ENCODE peak calls at places on chromosome 18, in ten cellular contexts. One of them, this sample, is unnamed.

GRCh38 chr18:313931-314330 is 46.1 kb upstream of the THOC1 start:
- DNase-seq in fibroblast of pulmonary artery: no peak
- DNase-seq in HCT116: no peak
- DNase-seq in CD8-positive, alpha-beta T cell: no peak
- DNase-seq in fibroblast of lung: no peak
- DNase-seq in cardiac muscle cell: no peak
- DNase-seq in AG09309: no peak
- DNase-seq in heart left ventricle: no peak
- DNase-seq in lower lobe of right lung: no peak
- DNase-seq in fibroblast of mammary gland: no peak
- DNase-seq in this sample: no peak

GRCh38 chr18:8162797-8163196 is 446.4 kb upstream of the RAB12 start:
- DNase-seq in fibroblast of pulmonary artery: no peak
- DNase-seq in HCT116: no peak
- DNase-seq in CD8-positive, alpha-beta T cell: no peak
- DNase-seq in fibroblast of lung: no peak
- DNase-seq in cardiac muscle cell: no peak
- DNase-seq in AG09309: no peak
- DNase-seq in heart left ventricle: no peak
- DNase-seq in lower lobe of right lung: no peak
- DNase-seq in fibroblast of mammary gland: no peak
- DNase-seq in this sample: no peak

GRCh38 chr18:40006553-40007073 is 1948.4 kb upstream of the PIK3C3 start:
- DNase-seq in fibroblast of pulmonary artery: no peak
- DNase-seq in HCT116: no peak
- DNase-seq in CD8-positive, alpha-beta T cell: no peak
- DNase-seq in fibroblast of lung: no peak
- DNase-seq in cardiac muscle cell: no peak
- DNase-seq in AG09309: no peak
- DNase-seq in heart left ventricle: no peak
- DNase-seq in lower lobe of right lung: no peak
- DNase-seq in fibroblast of mammary gland: no peak
- DNase-seq in this sample: no peak

GRCh38 chr18:28903366-28903765 is 726.4 kb upstream of the CDH2 start:
- DNase-seq in fibroblast of pulmonary artery: peak; percentile 24
- DNase-seq in HCT116: no peak
- DNase-seq in CD8-positive, alpha-beta T cell: no peak
- DNase-seq in fibroblast of lung: no peak
- DNase-seq in cardiac muscle cell: peak; percentile 11
- DNase-seq in AG09309: no peak
- DNase-seq in heart left ventricle: no peak
- DNase-seq in lower lobe of right lung: no peak
- DNase-seq in fibroblast of mammary gland: peak; percentile 3
- DNase-seq in this sample: no peak

GRCh38 chr18:3129053-3129864 is 90.5 kb downstream of the MYOM1 start:
- DNase-seq in fibroblast of pulmonary artery: peak; percentile 89
- DNase-seq in HCT116: peak; percentile 72
- DNase-seq in CD8-positive, alpha-beta T cell: peak; percentile 76
- DNase-seq in fibroblast of lung: peak; percentile 84
- DNase-seq in cardiac muscle cell: peak; percentile 91
- DNase-seq in AG09309: peak; percentile 48
- DNase-seq in heart left ventricle: peak; percentile 87
- DNase-seq in lower lobe of right lung: peak; percentile 89
- DNase-seq in fibroblast of mammary gland: peak; percentile 83
- DNase-seq in this sample: peak; percentile 38

GRCh38 chr18:78376036-78376435 is 603.6 kb upstream of the SALL3 start:
- DNase-seq in fibroblast of pulmonary artery: no peak
- DNase-seq in HCT116: no peak
- DNase-seq in CD8-positive, alpha-beta T cell: no peak
- DNase-seq in fibroblast of lung: no peak
- DNase-seq in cardiac muscle cell: no peak
- DNase-seq in AG09309: no peak
- DNase-seq in heart left ventricle: no peak
- DNase-seq in lower lobe of right lung: no peak
- DNase-seq in fibroblast of mammary gland: no peak
- DNase-seq in this sample: no peak

GRCh38 chr18:67864677-67865340 is 348.3 kb upstream of the DSEL start:
- DNase-seq in fibroblast of pulmonary artery: peak; percentile 67
- DNase-seq in HCT116: no peak
- DNase-seq in CD8-positive, alpha-beta T cell: no peak
- DNase-seq in fibroblast of lung: peak; percentile 19
- DNase-seq in cardiac muscle cell: peak; percentile 56
- DNase-seq in AG09309: peak; percentile 98
- DNase-seq in heart left ventricle: no peak
- DNase-seq in lower lobe of right lung: no peak
- DNase-seq in fibroblast of mammary gland: peak; percentile 66
- DNase-seq in this sample: no peak

GRCh38 chr18:22466608-22467390 is 49.1 kb upstream of the CTAGE1 start:
- DNase-seq in fibroblast of pulmonary artery: peak; percentile 70
- DNase-seq in HCT116: peak; percentile 10
- DNase-seq in CD8-positive, alpha-beta T cell: no peak
- DNase-seq in fibroblast of lung: peak; percentile 75
- DNase-seq in cardiac muscle cell: peak; percentile 67
- DNase-seq in AG09309: no peak
- DNase-seq in heart left ventricle: no peak
- DNase-seq in lower lobe of right lung: no peak
- DNase-seq in fibroblast of mammary gland: peak; percentile 81
- DNase-seq in this sample: peak; percentile 66

DNA sequence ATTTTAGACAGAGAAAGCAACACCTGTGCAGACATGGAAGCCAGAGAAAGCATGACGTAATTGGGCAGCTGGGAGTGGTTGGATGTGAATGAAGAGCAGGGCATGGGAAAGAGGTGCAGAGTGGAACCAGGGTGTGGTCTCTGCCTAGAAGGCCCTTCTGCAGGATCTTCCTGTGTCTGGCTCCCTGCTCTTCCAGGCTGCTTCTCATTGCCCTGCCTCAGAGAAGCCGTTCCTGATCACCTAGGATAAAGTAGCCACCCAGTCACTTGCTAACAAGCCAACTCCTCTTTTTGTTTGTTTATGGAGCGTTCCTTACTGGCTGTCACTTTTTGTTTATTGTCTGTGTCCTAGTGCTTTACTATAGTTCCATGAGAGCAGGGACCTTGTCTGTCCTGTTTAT is 28.5 kb downstream of the GALNT1 start:
- DNase-seq in fibroblast of pulmonary artery: no peak
- DNase-seq in HCT116: no peak
- DNase-seq in CD8-positive, alpha-beta T cell: no peak
- DNase-seq in fibroblast of lung: no peak
- DNase-seq in cardiac muscle cell: no peak
- DNase-seq in AG09309: no peak
- DNase-seq in heart left ventricle: no peak
- DNase-seq in lower lobe of right lung: no peak
- DNase-seq in fibroblast of mammary gland: no peak
- DNase-seq in this sample: no peak
- H3K4me3 ChIP-seq in fibroblast of pulmonary artery: no peak overlapping the region
- H3K4me3 ChIP-seq in HCT116: no peak overlapping the region
- H3K4me3 ChIP-seq in CD8-positive, alpha-beta T cell: no peak overlapping the region
- H3K4me3 ChIP-seq in fibroblast of lung: no peak overlapping the region
- H3K4me3 ChIP-seq in cardiac muscle cell: no peak overlapping the region
- H3K4me3 ChIP-seq in AG09309: no peak overlapping the region
- H3K4me3 ChIP-seq in heart left ventricle: no peak overlapping the region
- H3K4me3 ChIP-seq in lower lobe of right lung: no peak overlapping the region
- H3K4me3 ChIP-seq in fibroblast of mammary gland: no peak overlapping the region
- H3K4me3 ChIP-seq in this sample: no peak overlapping the region

GRCh38 chr18:45619826-45620201 is 4.5 kb downstream of the SLC14A2 start:
- DNase-seq in fibroblast of pulmonary artery: no peak
- DNase-seq in HCT116: no peak
- DNase-seq in CD8-positive, alpha-beta T cell: no peak
- DNase-seq in fibroblast of lung: no peak
- DNase-seq in cardiac muscle cell: no peak
- DNase-seq in AG09309: no peak
- DNase-seq in heart left ventricle: no peak
- DNase-seq in lower lobe of right lung: no peak
- DNase-seq in fibroblast of mammary gland: no peak
- DNase-seq in this sample: no peak

GRCh38 chr18:45617284-45617683 is 2.0 kb downstream of the SLC14A2 start:
- DNase-seq in fibroblast of pulmonary artery: peak; percentile 71
- DNase-seq in HCT116: peak; percentile 48
- DNase-seq in CD8-positive, alpha-beta T cell: no peak
- DNase-seq in fibroblast of lung: peak; percentile 92
- DNase-seq in cardiac muscle cell: peak; percentile 84
- DNase-seq in AG09309: peak; percentile 76
- DNase-seq in heart left ventricle: peak; percentile 86
- DNase-seq in lower lobe of right lung: peak; percentile 55
- DNase-seq in fibroblast of mammary gland: peak; percentile 96
- DNase-seq in this sample: peak; percentile 63

GRCh38 chr18:45625596-45625995 is 10.3 kb downstream of the SLC14A2 start:
- DNase-seq in fibroblast of pulmonary artery: no peak
- DNase-seq in HCT116: no peak
- DNase-seq in CD8-positive, alpha-beta T cell: no peak
- DNase-seq in fibroblast of lung: no peak
- DNase-seq in cardiac muscle cell: no peak
- DNase-seq in AG09309: no peak
- DNase-seq in heart left ventricle: no peak
- DNase-seq in lower lobe of right lung: no peak
- DNase-seq in fibroblast of mammary gland: no peak
- DNase-seq in this sample: no peak

GRCh38 chr18:45619062-45619825 is 4.0 kb downstream of the SLC14A2 start:
- DNase-seq in fibroblast of pulmonary artery: no peak
- DNase-seq in HCT116: no peak
- DNase-seq in CD8-positive, alpha-beta T cell: no peak
- DNase-seq in fibroblast of lung: peak; percentile 32
- DNase-seq in cardiac muscle cell: peak; percentile 30
- DNase-seq in AG09309: no peak
- DNase-seq in heart left ventricle: peak; percentile 69
- DNase-seq in lower lobe of right lung: no peak
- DNase-seq in fibroblast of mammary gland: peak; percentile 38
- DNase-seq in this sample: no peak

DNA sequence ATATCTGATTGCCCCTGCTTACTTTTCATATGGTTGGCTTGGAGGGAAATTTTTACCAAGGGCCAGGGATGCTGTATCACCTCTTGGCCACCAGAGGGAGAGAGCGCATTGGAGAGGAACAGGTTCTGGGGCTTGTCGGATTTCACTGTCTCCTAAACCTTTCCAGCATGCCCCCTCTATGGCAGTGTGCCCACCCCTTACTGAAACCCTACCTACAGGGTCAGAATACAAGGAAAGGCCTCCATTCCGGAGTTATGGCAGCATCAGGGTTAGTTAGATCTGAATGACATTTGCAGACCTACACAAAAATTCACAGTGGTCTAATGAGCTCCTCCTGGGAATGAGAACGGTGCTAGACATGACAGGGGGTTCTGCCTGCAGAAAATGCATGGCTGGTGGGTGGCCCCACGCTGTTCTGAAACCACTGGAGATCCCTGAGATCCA is 5.8 kb downstream of the SLC14A2 start:
- DNase-seq in fibroblast of pulmonary artery: peak; percentile 52
- DNase-seq in HCT116: peak; percentile 28
- DNase-seq in CD8-positive, alpha-beta T cell: no peak
- DNase-seq in fibroblast of lung: peak; percentile 57
- DNase-seq in cardiac muscle cell: peak; percentile 54
- DNase-seq in AG09309: no peak
- DNase-seq in heart left ventricle: no peak
- DNase-seq in lower lobe of right lung: no peak
- DNase-seq in fibroblast of mammary gland: peak; percentile 53
- DNase-seq in this sample: no peak
- TF ChIP-seq CTCF in fibroblast of pulmonary artery: no peak
- TF ChIP-seq CTCF in HCT116: peak; percentile 95
- TF ChIP-seq CTCF in CD8-positive, alpha-beta T cell: peak; percentile 92
- TF ChIP-seq CTCF in fibroblast of lung: peak; percentile 100
- TF ChIP-seq CTCF in cardiac muscle cell: peak; percentile 100
- TF ChIP-seq CTCF in AG09309: peak; percentile 96
- TF ChIP-seq CTCF in heart left ventricle: peak; percentile 92
- TF ChIP-seq CTCF in lower lobe of right lung: peak; percentile 92
- TF ChIP-seq CTCF in fibroblast of mammary gland: peak; percentile 99
- TF ChIP-seq CTCF in this sample: peak; percentile 100

DNA sequence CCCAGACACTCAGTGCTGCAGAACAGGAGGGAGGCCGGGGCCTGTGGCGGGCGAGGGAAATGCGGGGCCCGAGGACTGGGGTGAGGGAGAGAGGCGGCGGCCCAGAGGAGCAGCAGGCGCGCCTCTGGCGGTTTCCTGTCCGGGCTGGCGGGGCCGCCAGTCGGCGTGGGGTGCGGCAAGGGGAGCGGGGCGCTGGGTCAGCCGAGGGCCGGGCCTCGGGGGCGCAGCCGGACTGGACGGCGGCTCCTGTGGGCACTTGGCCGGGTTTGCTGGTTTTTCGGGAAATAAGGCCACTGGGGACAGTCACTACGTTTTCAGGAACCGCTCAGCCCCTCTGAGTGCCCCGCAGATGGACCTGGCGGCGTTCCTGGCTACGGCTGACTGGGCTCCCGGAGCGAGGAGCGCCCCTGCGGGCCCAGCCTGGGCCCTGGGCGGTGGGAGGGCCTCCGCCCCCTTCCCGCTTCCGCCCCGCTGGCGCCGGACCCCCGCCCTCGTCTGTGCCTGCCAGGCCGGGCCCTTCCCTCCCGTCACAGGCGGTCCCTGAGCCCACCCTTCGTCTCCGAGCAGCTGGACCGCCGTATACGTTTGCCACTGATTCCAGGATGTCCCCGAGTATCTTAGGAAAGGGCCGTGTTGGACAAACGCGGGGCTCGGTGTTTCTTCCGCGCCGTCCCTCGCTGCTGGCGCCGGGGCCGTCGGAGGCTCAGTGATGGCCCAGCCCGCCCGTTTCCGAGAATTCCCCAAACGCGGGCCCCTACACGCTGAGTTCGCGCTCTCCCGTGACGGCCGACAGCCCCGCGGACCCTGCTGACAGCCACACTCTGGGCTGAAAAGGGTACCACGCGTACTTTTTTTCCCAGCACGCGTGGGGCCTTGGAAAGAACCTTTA is 84.6 kb downstream of the FAM210A start:
- DNase-seq in fibroblast of pulmonary artery: peak; percentile 3
- DNase-seq in HCT116: no peak
- DNase-seq in CD8-positive, alpha-beta T cell: no peak
- DNase-seq in fibroblast of lung: no peak
- DNase-seq in cardiac muscle cell: peak; percentile 30
- DNase-seq in AG09309: no peak
- DNase-seq in heart left ventricle: peak; percentile 83
- DNase-seq in lower lobe of right lung: no peak
- DNase-seq in fibroblast of mammary gland: no peak
- DNase-seq in this sample: no peak
- H3K4me3 ChIP-seq in fibroblast of pulmonary artery: peak overlapping the region; percentile 25
- H3K4me3 ChIP-seq in HCT116: no peak overlapping the region
- H3K4me3 ChIP-seq in CD8-positive, alpha-beta T cell: no peak overlapping the region
- H3K4me3 ChIP-seq in fibroblast of lung: peak overlapping the region; percentile 20
- H3K4me3 ChIP-seq in cardiac muscle cell: no peak overlapping the region
- H3K4me3 ChIP-seq in AG09309: no peak overlapping the region
- H3K4me3 ChIP-seq in heart left ventricle: peak overlapping the region; percentile 53
- H3K4me3 ChIP-seq in lower lobe of right lung: peak overlapping the region; percentile 48
- H3K4me3 ChIP-seq in fibroblast of mammary gland: no peak overlapping the region
- H3K4me3 ChIP-seq in this sample: no peak overlapping the region

DNA sequence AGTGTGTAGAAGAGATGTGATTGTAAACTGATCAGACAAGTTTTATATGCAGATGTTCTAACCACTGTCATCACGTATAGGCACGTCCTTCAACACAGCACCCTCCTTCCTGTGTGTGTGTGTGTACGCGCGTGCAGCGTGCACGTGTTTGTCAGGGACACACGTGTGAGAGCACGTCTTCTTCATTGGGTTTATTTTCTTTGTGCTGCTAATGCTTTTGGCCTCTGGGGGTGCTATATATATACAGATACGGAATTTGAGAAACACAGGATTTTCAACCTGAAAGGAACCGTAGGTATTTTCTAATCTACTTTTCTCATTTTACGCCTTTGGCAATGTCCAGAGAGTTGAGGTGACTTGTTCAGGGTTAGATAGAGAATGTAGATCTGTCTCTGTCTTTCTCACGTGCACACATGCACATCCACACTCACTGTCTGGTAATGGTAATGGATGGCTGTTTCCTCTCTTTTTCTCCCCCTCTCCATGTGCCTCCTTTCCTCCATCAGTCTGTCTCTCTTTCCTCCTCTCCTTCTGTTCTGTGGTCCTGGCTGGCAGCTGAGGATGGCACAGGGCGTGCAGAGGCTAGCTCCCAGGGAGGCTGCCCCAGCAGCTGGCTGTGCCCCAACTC is 13.4 kb upstream of the CELF4 start:
- DNase-seq in fibroblast of pulmonary artery: peak; percentile 67
- DNase-seq in HCT116: peak; percentile 51
- DNase-seq in CD8-positive, alpha-beta T cell: no peak
- DNase-seq in fibroblast of lung: peak; percentile 10
- DNase-seq in cardiac muscle cell: peak; percentile 70
- DNase-seq in AG09309: no peak
- DNase-seq in heart left ventricle: no peak
- DNase-seq in lower lobe of right lung: no peak
- DNase-seq in fibroblast of mammary gland: peak; percentile 25
- DNase-seq in this sample: no peak
- TF ChIP-seq CTCF in fibroblast of pulmonary artery: peak; percentile 60
- TF ChIP-seq CTCF in HCT116: peak; percentile 63
- TF ChIP-seq CTCF in CD8-positive, alpha-beta T cell: no peak
- TF ChIP-seq CTCF in fibroblast of lung: peak; percentile 38
- TF ChIP-seq CTCF in cardiac muscle cell: peak; percentile 67
- TF ChIP-seq CTCF in AG09309: peak; percentile 42
- TF ChIP-seq CTCF in heart left ventricle: peak; percentile 55
- TF ChIP-seq CTCF in lower lobe of right lung: peak; percentile 48
- TF ChIP-seq CTCF in fibroblast of mammary gland: peak; percentile 34
- TF ChIP-seq CTCF in this sample: no peak

This sample was measured in astrocyte of the cerebellum.